ENCODE peak calls at places on chromosomes 3 and 15, in eight cellular contexts. One of them, this sample, is unnamed.

GRCh38 chr15:38002883-38003477 is 68.5 kb downstream of the TMCO5A start:
- DNase-seq in HepG2: peak; percentile 49
- DNase-seq in K562: no peak
- DNase-seq in H1: peak; percentile 66
- DNase-seq in HCT116: peak; percentile 61
- DNase-seq in GM12878: peak; percentile 38
- DNase-seq in endothelial cell of umbilical vein: peak; percentile 75
- DNase-seq in A549: peak; percentile 66
- DNase-seq in this sample: peak; percentile 67

GRCh38 chr3:117624424-117624823 is 914.8 kb downstream of the TUSC7 start:
- DNase-seq in K562: no peak
- DNase-seq in A549: no peak
- DNase-seq in endothelial cell of umbilical vein: no peak
- DNase-seq in GM12878: no peak
- DNase-seq in H1: no peak
- DNase-seq in HCT116: no peak
- DNase-seq in HepG2: no peak
- DNase-seq in this sample: no peak

GRCh38 chr3:171661484-171661883 is 148.8 kb downstream of the PLD1 start:
- DNase-seq in K562: no peak
- DNase-seq in A549: no peak
- DNase-seq in HepG2: no peak
- DNase-seq in endothelial cell of umbilical vein: no peak
- DNase-seq in H1: no peak
- DNase-seq in HCT116: no peak
- DNase-seq in GM12878: no peak
- DNase-seq in this sample: no peak

GRCh38 chr3:148943531-148944200 is 47.7 kb upstream of the GYG1 start:
- DNase-seq in A549: peak; percentile 83
- DNase-seq in HCT116: peak; percentile 66
- DNase-seq in endothelial cell of umbilical vein: peak; percentile 89
- DNase-seq in H1: no peak
- DNase-seq in K562: peak; percentile 77
- DNase-seq in GM12878: peak; percentile 19
- DNase-seq in HepG2: peak; percentile 76
- DNase-seq in this sample: peak; percentile 74

GRCh38 chr3:11509175-11510000 is 134.3 kb downstream of the VGLL4 start:
- DNase-seq in GM12878: no peak
- DNase-seq in A549: peak; percentile 33
- DNase-seq in HepG2: peak; percentile 31
- DNase-seq in HCT116: no peak
- DNase-seq in K562: peak; percentile 73
- DNase-seq in H1: peak; percentile 48
- DNase-seq in endothelial cell of umbilical vein: peak; percentile 89
- DNase-seq in this sample: no peak

GRCh38 chr15:36053746-36054145 is 507.8 kb upstream of the DPH6 start:
- DNase-seq in A549: no peak
- DNase-seq in HCT116: no peak
- DNase-seq in HepG2: no peak
- DNase-seq in GM12878: no peak
- DNase-seq in endothelial cell of umbilical vein: no peak
- DNase-seq in H1: no peak
- DNase-seq in K562: no peak
- DNase-seq in this sample: no peak

GRCh38 chr3:44066806-44067205 is 174.9 kb upstream of the TOPAZ1 start:
- DNase-seq in endothelial cell of umbilical vein: no peak
- DNase-seq in GM12878: no peak
- DNase-seq in A549: no peak
- DNase-seq in K562: no peak
- DNase-seq in HepG2: no peak
- DNase-seq in HCT116: no peak
- DNase-seq in H1: no peak
- DNase-seq in this sample: no peak

GRCh38 chr3:101677436-101678286 is 729 bp upstream of the ZBTB11 start:
- DNase-seq in HepG2: no peak
- DNase-seq in HCT116: no peak
- DNase-seq in K562: no peak
- DNase-seq in endothelial cell of umbilical vein: no peak
- DNase-seq in GM12878: no peak
- DNase-seq in A549: no peak
- DNase-seq in H1: peak; percentile 61
- DNase-seq in this sample: peak; percentile 37

GRCh38 chr15:59013246-59013645 is 25.8 kb downstream of the RNF111 start:
- DNase-seq in A549: no peak
- DNase-seq in K562: no peak
- DNase-seq in HCT116: no peak
- DNase-seq in GM12878: no peak
- DNase-seq in endothelial cell of umbilical vein: no peak
- DNase-seq in H1: no peak
- DNase-seq in HepG2: no peak
- DNase-seq in this sample: no peak

GRCh38 chr15:94412979-94413741 is 181.8 kb downstream of the MCTP2 start:
- DNase-seq in GM12878: no peak
- DNase-seq in H1: no peak
- DNase-seq in K562: no peak
- DNase-seq in HCT116: peak; percentile 6
- DNase-seq in A549: peak; percentile 29
- DNase-seq in endothelial cell of umbilical vein: peak; percentile 47
- DNase-seq in HepG2: peak; percentile 22
- DNase-seq in this sample: peak; percentile 48

GRCh38 chr15:89641053-89641452 is 14.2 kb downstream of the KIF7 start:
- DNase-seq in endothelial cell of umbilical vein: no peak
- DNase-seq in K562: no peak
- DNase-seq in H1: no peak
- DNase-seq in A549: no peak
- DNase-seq in GM12878: no peak
- DNase-seq in HCT116: no peak
- DNase-seq in HepG2: no peak
- DNase-seq in this sample: no peak

GRCh38 chr3:18891641-18892040 is 256.7 kb upstream of the KCNH8 start:
- DNase-seq in HCT116: no peak
- DNase-seq in H1: no peak
- DNase-seq in K562: no peak
- DNase-seq in HepG2: no peak
- DNase-seq in GM12878: no peak
- DNase-seq in A549: no peak
- DNase-seq in endothelial cell of umbilical vein: no peak
- DNase-seq in this sample: peak; percentile 31

GRCh38 chr15:50940506-50940905 is 32.0 kb downstream of the AP4E1 start:
- DNase-seq in HCT116: no peak
- DNase-seq in GM12878: no peak
- DNase-seq in A549: peak; percentile 28
- DNase-seq in K562: no peak
- DNase-seq in HepG2: peak; percentile 8
- DNase-seq in H1: no peak
- DNase-seq in endothelial cell of umbilical vein: peak; percentile 66
- DNase-seq in this sample: no peak

GRCh38 chr3:123371859-123372767 is 76.8 kb downstream of the ADCY5 start:
- DNase-seq in HepG2: no peak
- DNase-seq in endothelial cell of umbilical vein: no peak
- DNase-seq in H1: no peak
- DNase-seq in HCT116: no peak
- DNase-seq in A549: no peak
- DNase-seq in K562: no peak
- DNase-seq in GM12878: no peak
- DNase-seq in this sample: no peak

GRCh38 chr15:89743594-89743993 is 7.5 kb downstream of the MESP1 start:
- DNase-seq in endothelial cell of umbilical vein: no peak
- DNase-seq in HepG2: no peak
- DNase-seq in GM12878: no peak
- DNase-seq in H1: no peak
- DNase-seq in HCT116: no peak
- DNase-seq in A549: no peak
- DNase-seq in K562: no peak
- DNase-seq in this sample: no peak

GRCh38 chr3:8767667-8768363 is 1.6 kb downstream of the OXTR start:
- DNase-seq in HCT116: no peak
- DNase-seq in HepG2: peak; percentile 28
- DNase-seq in K562: no peak
- DNase-seq in GM12878: no peak
- DNase-seq in H1: peak; percentile 78
- DNase-seq in A549: no peak
- DNase-seq in endothelial cell of umbilical vein: peak; percentile 28
- DNase-seq in this sample: no peak

GRCh38 chr15:101122806-101123205 is 129.0 kb downstream of the CHSY1 start:
- DNase-seq in endothelial cell of umbilical vein: no peak
- DNase-seq in K562: no peak
- DNase-seq in HCT116: no peak
- DNase-seq in H1: no peak
- DNase-seq in A549: no peak
- DNase-seq in HepG2: no peak
- DNase-seq in GM12878: no peak
- DNase-seq in this sample: no peak

GRCh38 chr15:101122266-101122665 is 129.6 kb downstream of the CHSY1 start:
- DNase-seq in endothelial cell of umbilical vein: no peak
- DNase-seq in A549: no peak
- DNase-seq in H1: no peak
- DNase-seq in K562: no peak
- DNase-seq in HCT116: no peak
- DNase-seq in HepG2: no peak
- DNase-seq in GM12878: no peak
- DNase-seq in this sample: no peak

GRCh38 chr15:101120961-101121360 is 130.9 kb downstream of the CHSY1 start:
- DNase-seq in endothelial cell of umbilical vein: no peak
- DNase-seq in HepG2: no peak
- DNase-seq in K562: no peak
- DNase-seq in GM12878: no peak
- DNase-seq in A549: no peak
- DNase-seq in HCT116: no peak
- DNase-seq in H1: no peak
- DNase-seq in this sample: no peak

GRCh38 chr15:101120473-101120872 is 131.4 kb downstream of the CHSY1 start:
- DNase-seq in HepG2: no peak
- DNase-seq in HCT116: no peak
- DNase-seq in GM12878: no peak
- DNase-seq in endothelial cell of umbilical vein: no peak
- DNase-seq in A549: no peak
- DNase-seq in H1: no peak
- DNase-seq in K562: no peak
- DNase-seq in this sample: no peak

DNA sequence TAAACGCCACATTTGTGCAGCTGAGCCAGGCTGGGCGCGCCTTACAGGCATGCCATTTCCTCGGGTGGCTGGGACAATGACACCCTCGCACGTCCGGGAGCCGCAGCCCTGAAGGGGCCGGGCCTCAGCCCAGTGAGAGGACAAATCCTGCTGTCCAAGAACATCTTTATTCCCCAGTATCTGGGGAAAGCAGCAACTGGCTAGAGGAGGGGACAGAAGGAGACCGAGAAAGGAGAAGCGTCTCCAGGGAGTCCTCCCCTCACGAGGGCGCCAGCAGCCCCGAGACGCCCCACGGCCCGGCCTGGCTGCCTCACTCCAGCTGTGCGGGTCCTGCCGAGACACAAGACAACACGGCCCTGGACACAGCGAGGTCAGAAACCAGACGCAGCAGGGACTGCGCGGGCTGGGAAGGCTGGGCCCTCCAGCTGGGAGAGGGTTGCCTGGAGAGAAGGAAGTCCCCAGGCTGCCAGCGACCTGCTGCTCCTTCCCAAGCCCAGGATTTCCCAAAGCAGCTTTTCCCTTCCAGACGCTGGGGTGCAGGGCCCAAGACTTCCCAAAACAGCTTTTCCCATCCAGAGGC is 130.2 kb downstream of the CHSY1 start:
- DNase-seq in HepG2: no peak
- DNase-seq in endothelial cell of umbilical vein: peak; percentile 78
- DNase-seq in K562: peak; percentile 49
- DNase-seq in A549: no peak
- DNase-seq in HCT116: no peak
- DNase-seq in GM12878: no peak
- DNase-seq in H1: peak; percentile 78
- DNase-seq in this sample: peak; percentile 86
- TF ChIP-seq CTCF in HepG2: peak; percentile 70
- TF ChIP-seq CTCF in endothelial cell of umbilical vein: peak; percentile 28
- TF ChIP-seq CTCF in K562: peak; percentile 49
- TF ChIP-seq CTCF in A549: no peak
- TF ChIP-seq CTCF in HCT116: no peak
- TF ChIP-seq CTCF in GM12878: peak; percentile 56
- TF ChIP-seq CTCF in H1: peak; percentile 18
- TF ChIP-seq CTCF in this sample: peak; percentile 48

GRCh38 chr15:67922971-67923646 is 83.3 kb upstream of the RNU6-1 start:
- DNase-seq in GM12878: no peak
- DNase-seq in HCT116: no peak
- DNase-seq in HepG2: no peak
- DNase-seq in K562: peak; percentile 39
- DNase-seq in A549: no peak
- DNase-seq in endothelial cell of umbilical vein: no peak
- DNase-seq in H1: no peak
- DNase-seq in this sample: no peak
- TF ChIP-seq MAX in GM12878: no peak
- TF ChIP-seq MAX in HCT116: no peak
- TF ChIP-seq MAX in HepG2: no peak
- TF ChIP-seq MAX in K562: no peak
- TF ChIP-seq MAX in A549: no peak
- TF ChIP-seq MAX in endothelial cell of umbilical vein: no peak
- TF ChIP-seq MAX in H1: no peak
- TF ChIP-seq MAX in this sample: no peak

GRCh38 chr3:72372161-72372560 is 476.1 kb downstream of the SHQ1 start:
- DNase-seq in GM12878: no peak
- DNase-seq in endothelial cell of umbilical vein: no peak
- DNase-seq in HepG2: no peak
- DNase-seq in HCT116: no peak
- DNase-seq in A549: no peak
- DNase-seq in K562: no peak
- DNase-seq in H1: no peak
- DNase-seq in this sample: no peak

GRCh38 chr3:72373139-72373538 is 475.1 kb downstream of the SHQ1 start:
- DNase-seq in HepG2: no peak
- DNase-seq in K562: no peak
- DNase-seq in HCT116: no peak
- DNase-seq in A549: no peak
- DNase-seq in GM12878: no peak
- DNase-seq in H1: no peak
- DNase-seq in endothelial cell of umbilical vein: no peak
- DNase-seq in this sample: no peak

GRCh38 chr3:72378287-72378686 is 470.0 kb downstream of the SHQ1 start:
- DNase-seq in HCT116: no peak
- DNase-seq in H1: no peak
- DNase-seq in A549: no peak
- DNase-seq in GM12878: no peak
- DNase-seq in endothelial cell of umbilical vein: no peak
- DNase-seq in HepG2: no peak
- DNase-seq in K562: no peak
- DNase-seq in this sample: no peak

GRCh38 chr3:72376917-72377710 is 471.1 kb downstream of the SHQ1 start:
- DNase-seq in K562: no peak
- DNase-seq in endothelial cell of umbilical vein: no peak
- DNase-seq in H1: no peak
- DNase-seq in HepG2: no peak
- DNase-seq in A549: no peak
- DNase-seq in HCT116: no peak
- DNase-seq in GM12878: no peak
- DNase-seq in this sample: peak; percentile 77

GRCh38 chr3:72375237-72376154 is 472.7 kb downstream of the SHQ1 start:
- DNase-seq in endothelial cell of umbilical vein: no peak
- DNase-seq in A549: no peak
- DNase-seq in K562: no peak
- DNase-seq in HCT116: no peak
- DNase-seq in GM12878: no peak
- DNase-seq in HepG2: no peak
- DNase-seq in H1: no peak
- DNase-seq in this sample: peak; percentile 75
- TF ChIP-seq POLR2A in endothelial cell of umbilical vein: no peak
- TF ChIP-seq POLR2A in A549: no peak
- TF ChIP-seq POLR2A in K562: peak; percentile 30
- TF ChIP-seq POLR2A in HCT116: no peak
- TF ChIP-seq POLR2A in GM12878: no peak
- TF ChIP-seq POLR2A in HepG2: no peak
- TF ChIP-seq POLR2A in H1: no peak
- TF ChIP-seq POLR2A in this sample: no peak

GRCh38 chr3:119635719-119636118 is 24.7 kb downstream of the POPDC2 start:
- DNase-seq in GM12878: no peak
- DNase-seq in endothelial cell of umbilical vein: no peak
- DNase-seq in HCT116: no peak
- DNase-seq in A549: no peak
- DNase-seq in K562: no peak
- DNase-seq in H1: no peak
- DNase-seq in HepG2: no peak
- DNase-seq in this sample: no peak
- TF ChIP-seq CTCF in GM12878: no peak
- TF ChIP-seq CTCF in endothelial cell of umbilical vein: no peak
- TF ChIP-seq CTCF in HCT116: no peak
- TF ChIP-seq CTCF in A549: no peak
- TF ChIP-seq CTCF in K562: no peak
- TF ChIP-seq CTCF in H1: no peak
- TF ChIP-seq CTCF in HepG2: no peak
- TF ChIP-seq CTCF in this sample: no peak